ENCODE peak calls at places on chromosome 9, in four cellular contexts. C, Y, H and Z are unnamed samples.

GRCh38 chr9:9216934-9217333 is 1395.9 kb downstream of the PTPRD start:
- DNase-seq in C (no peak), Y (no peak), H (no peak), Z (no peak)

GRCh38 chr9:71005456-71005855 is 116.0 kb downstream of the TRPM3 start:
- DNase-seq in C (no peak), Y (no peak), H (no peak), Z (no peak)

GRCh38 chr9:13816837-13817236 is 497.1 kb downstream of the NFIB start:
- DNase-seq in C (no peak), Y (no peak), H (no peak), Z (no peak)

GRCh38 chr9:85004818-85005413 is 335.4 kb downstream of the NTRK2 start:
- DNase-seq in C (peak), Y (no peak), H (no peak), Z (peak)

GRCh38 chr9:79201641-79202040 is 370.1 kb upstream of the TLE4 start:
- DNase-seq in C (no peak), Y (no peak), H (no peak), Z (no peak)

GRCh38 chr9:87497604-87498045 is at the start of gene DAPK1:
- DNase-seq in C (no peak), Y (no peak), H (peak), Z (peak)

GRCh38 chr9:128007566-128008138 is 26.9 kb upstream of the EEIG1 start:
- DNase-seq in C (no peak), Y (no peak), H (peak), Z (peak)

GRCh38 chr9:87445646-87446045 is 52.0 kb upstream of the DAPK1 start:
- DNase-seq in C (peak), Y (no peak), H (peak), Z (peak)

GRCh38 chr9:116786737-116787136 is 99.6 kb downstream of the TRIM32 start:
- DNase-seq in C (no peak), Y (no peak), H (no peak), Z (no peak)

GRCh38 chr9:116073826-116074225 is 79.8 kb upstream of the PAPPA start:
- DNase-seq in C (peak), Y (no peak), H (peak), Z (peak)

GRCh38 chr9:13181652-13182051 is 97.8 kb downstream of the MPDZ start:
- DNase-seq in C (no peak), Y (peak), H (peak), Z (no peak)

GRCh38 chr9:85716031-85716877 is 25.5 kb downstream of the AGTPBP1 start:
- DNase-seq in C (no peak), Y (no peak), H (no peak), Z (no peak)

GRCh38 chr9:128877852-128878251 is 3.9 kb downstream of the KYAT1 start:
- DNase-seq in C (no peak), Y (no peak), H (no peak), Z (no peak)

GRCh38 chr9:129751841-129752801 is 721 bp downstream of the PTGES start:
- DNase-seq in C (no peak), Y (no peak), H (no peak), Z (peak)

GRCh38 chr9:21688108-21689102 is 114.0 kb upstream of the MTAP start:
- DNase-seq in C (peak), Y (no peak), H (peak), Z (peak)

GRCh38 chr9:104856413-104856941 is 71.5 kb downstream of the ABCA1 start:
- DNase-seq in C (no peak), Y (no peak), H (no peak), Z (peak)

GRCh38 chr9:98892296-98892695 is 51.4 kb upstream of the COL15A1 start:
- DNase-seq in C (no peak), Y (peak), H (no peak), Z (no peak)

GRCh38 chr9:78713746-78714405 is 417.0 kb downstream of the PSAT1 start:
- DNase-seq in C (no peak), Y (no peak), H (peak), Z (peak)

GRCh38 chr9:18385676-18386075 is 88.3 kb upstream of the ADAMTSL1 start:
- DNase-seq in C (no peak), Y (no peak), H (no peak), Z (no peak)

GRCh38 chr9:4984571-4985375 is at the start of gene JAK2:
- DNase-seq in C (peak), Y (peak), H (peak), Z (peak)

GRCh38 chr9:35195683-35196082 is 33.9 kb downstream of the UNC13B start:
- DNase-seq in C (peak), Y (no peak), H (peak), Z (no peak)

GRCh38 chr9:133592731-133593409 is 16.3 kb downstream of the FAM163B start:
- DNase-seq in C (no peak), Y (no peak), H (peak), Z (no peak)

GRCh38 chr9:86406366-86406765 is 52.2 kb upstream of the TUT7 start:
- DNase-seq in C (peak), Y (peak), H (peak), Z (peak)

GRCh38 chr9:21576331-21577189 is 94.4 kb upstream of the IFNE start:
- DNase-seq in C (peak), Y (peak), H (peak), Z (peak)

GRCh38 chr9:136653323-136654064 is 9.2 kb upstream of the EGFL7 start:
- DNase-seq in C (no peak), Y (no peak), H (no peak), Z (no peak)

GRCh38 chr9:98742325-98743280 is 33.9 kb upstream of the GABBR2 start:
- DNase-seq in C (no peak), Y (peak), H (peak), Z (peak)

GRCh38 chr9:107137495-107138202 is 145.4 kb upstream of the RAD23B start:
- DNase-seq in C (no peak), Y (no peak), H (peak), Z (peak)

GRCh38 chr9:36282275-36282674 is 24.0 kb upstream of the GNE start:
- DNase-seq in C (no peak), Y (no peak), H (no peak), Z (no peak)

GRCh38 chr9:120724757-120725156 is 10.5 kb upstream of the MEGF9 start:
- DNase-seq in C (no peak), Y (no peak), H (no peak), Z (no peak)

GRCh38 chr9:135480942-135481315 is 1.3 kb downstream of the PPP1R26 start:
- DNase-seq in C (no peak), Y (no peak), H (no peak), Z (no peak)

GRCh38 chr9:136533775-136534157 is 12.1 kb downstream of the NOTCH1 start:
- DNase-seq in C (no peak), Y (no peak), H (no peak), Z (no peak)

GRCh38 chr9:127423591-127423933 is 620 bp upstream of the ZNF79 start:
- DNase-seq in C (no peak), Y (no peak), H (peak), Z (no peak)

GRCh38 chr9:83061036-83061435 is 1.9 kb downstream of the RASEF start:
- DNase-seq in C (no peak), Y (no peak), H (no peak), Z (no peak)

DNA sequence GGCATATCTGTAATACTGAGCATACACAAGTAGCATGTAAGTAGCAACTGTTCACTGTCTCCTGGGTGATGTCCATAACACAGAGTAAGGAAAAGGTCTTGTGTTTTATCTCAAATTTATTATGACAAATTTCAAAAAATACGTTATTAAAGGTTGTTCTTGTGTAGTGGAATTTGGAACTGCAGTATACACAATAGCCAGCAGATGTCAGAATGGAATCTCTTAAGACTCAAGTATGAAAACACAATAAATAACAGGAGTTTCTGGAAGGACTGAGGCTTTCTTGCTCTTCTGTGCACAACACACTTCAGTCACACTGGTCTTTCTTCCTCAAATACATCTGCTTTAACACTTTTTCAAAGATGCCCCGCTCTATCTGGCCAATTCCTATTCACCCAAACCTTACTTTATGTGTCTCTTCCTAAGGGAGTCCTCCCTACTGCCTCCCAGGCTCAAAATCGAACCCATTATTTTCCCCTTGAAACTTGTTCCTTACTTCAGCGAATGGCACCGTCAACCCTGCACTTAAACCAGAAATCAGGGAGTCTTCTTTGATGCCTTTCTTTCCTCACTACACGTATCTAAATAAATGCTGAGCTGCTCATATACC is 6.5 kb upstream of the FBXO10 start:
- DNase-seq in C (peak), Y (peak), H (peak), Z (peak)
- TF ChIP-seq CTCF in C (peak), Y (peak), H (peak), Z (peak)

DNA sequence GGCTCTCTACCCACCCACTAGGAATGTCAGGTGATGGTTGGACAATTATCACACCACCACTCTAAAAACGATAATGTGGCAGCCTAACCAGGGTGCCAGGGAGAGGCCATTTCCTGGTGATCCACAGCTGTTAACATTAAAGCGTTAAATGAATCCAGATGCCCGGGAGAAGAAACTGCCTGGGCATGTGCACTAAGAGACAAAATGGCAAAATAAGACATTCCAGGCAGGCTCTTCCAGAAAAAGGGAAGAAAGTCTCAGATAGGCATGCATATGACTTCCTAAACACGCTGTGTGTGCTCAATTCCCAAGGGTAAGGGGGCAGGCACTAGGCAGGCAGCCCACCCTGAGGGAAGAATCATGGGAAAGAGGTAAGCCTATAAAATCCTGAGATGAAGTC is 4.6 kb upstream of the TXN start:
- DNase-seq in C (no peak), Y (no peak), H (no peak), Z (no peak)
- H3K4me3 ChIP-seq in C (no peak), Y (no peak), H (no peak), Z (no peak)

DNA sequence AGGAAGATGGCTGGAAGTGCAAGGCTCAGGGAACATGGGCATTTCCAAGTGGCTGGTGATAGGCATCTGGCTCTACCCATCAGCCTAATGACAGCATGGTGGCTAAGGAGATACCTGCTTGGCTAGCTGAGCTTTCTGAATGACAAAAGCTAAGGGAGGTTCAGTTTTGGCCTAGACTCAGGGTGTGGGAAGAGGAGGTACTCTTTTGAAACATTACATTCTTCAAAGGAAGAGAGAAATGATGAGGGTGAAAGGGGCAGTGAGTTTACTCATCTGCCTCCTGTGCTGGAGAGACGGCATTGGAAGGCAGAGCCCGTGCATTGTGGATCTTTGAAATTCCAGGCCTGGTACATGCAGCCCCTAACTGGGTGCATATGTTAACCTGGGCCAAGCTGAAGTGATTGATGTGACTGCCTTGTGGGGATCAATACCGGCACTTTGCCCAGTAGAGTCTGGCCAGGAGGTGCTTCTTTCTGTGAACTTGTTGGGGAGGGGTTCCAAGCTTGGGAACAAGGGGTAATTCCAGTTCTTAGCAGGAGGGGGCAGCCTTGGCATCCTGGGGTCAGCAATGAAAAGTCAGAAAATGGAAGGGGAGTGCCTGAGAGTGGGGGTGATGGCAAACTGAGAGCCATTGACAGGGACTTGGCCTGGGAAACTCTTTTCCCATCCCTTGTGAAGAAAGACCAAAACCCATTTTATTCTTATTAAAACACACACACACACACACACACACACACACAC is 108.6 kb downstream of the ACER2 start:
- DNase-seq in C (no peak), Y (no peak), H (peak), Z (no peak)
- TF ChIP-seq CTCF in C (peak), Y (peak), H (peak), Z (peak)

GRCh38 chr9:76690575-76691370 is 73.5 kb upstream of the PCA3 start:
- DNase-seq in C (no peak), Y (no peak), H (no peak), Z (no peak)
- H3K4me3 ChIP-seq in C (no peak), Y (no peak), H (no peak), Z (no peak)

GRCh38 chr9:109441296-109441695 is 56.8 kb downstream of the PTPN3 start:
- DNase-seq in C (no peak), Y (no peak), H (peak), Z (no peak)
- TF ChIP-seq CTCF in C (peak), Y (no peak), H (peak), Z (peak)